ENCODE peak calls at places on chromosomes 3 and 15, in five cellular contexts. One of them, this sample, is unnamed.

GRCh38 chr3:177830411-177830849 is 633.1 kb upstream of the TBL1XR1 start:
- DNase-seq in BE2C: no peak
- DNase-seq in GM04504: peak; percentile 92
- DNase-seq in PC-3: peak; percentile 31
- DNase-seq in HTR-8/SVneo: no peak
- DNase-seq in this sample: peak; percentile 90

GRCh38 chr3:58218904-58219303 is 8.1 kb upstream of the DNASE1L3 start:
- DNase-seq in GM04504: no peak
- DNase-seq in HTR-8/SVneo: no peak
- DNase-seq in BE2C: no peak
- DNase-seq in PC-3: no peak
- DNase-seq in this sample: no peak

GRCh38 chr3:85560088-85560790 is 601.5 kb downstream of the CADM2 start:
- DNase-seq in HTR-8/SVneo: no peak
- DNase-seq in BE2C: no peak
- DNase-seq in PC-3: peak; percentile 87
- DNase-seq in GM04504: no peak
- DNase-seq in this sample: peak; percentile 34

GRCh38 chr3:12992629-12993021 is 80.6 kb downstream of the IQSEC1 start:
- DNase-seq in GM04504: no peak
- DNase-seq in HTR-8/SVneo: no peak
- DNase-seq in PC-3: no peak
- DNase-seq in BE2C: no peak
- DNase-seq in this sample: no peak

GRCh38 chr3:188979669-188980311 is 192.0 kb upstream of the TPRG1 start:
- DNase-seq in BE2C: no peak
- DNase-seq in PC-3: no peak
- DNase-seq in GM04504: no peak
- DNase-seq in HTR-8/SVneo: no peak
- DNase-seq in this sample: no peak

GRCh38 chr15:73870700-73871408 is 2.5 kb upstream of the TBC1D21 start:
- DNase-seq in BE2C: no peak
- DNase-seq in PC-3: no peak
- DNase-seq in GM04504: no peak
- DNase-seq in HTR-8/SVneo: no peak
- DNase-seq in this sample: peak; percentile 20

GRCh38 chr3:126315083-126315658 is 42.0 kb downstream of the KLF15 start:
- DNase-seq in BE2C: no peak
- DNase-seq in PC-3: no peak
- DNase-seq in GM04504: no peak
- DNase-seq in HTR-8/SVneo: no peak
- DNase-seq in this sample: no peak

GRCh38 chr15:59997070-59997701 is 6.9 kb upstream of the FOXB1 start:
- DNase-seq in HTR-8/SVneo: no peak
- DNase-seq in PC-3: peak; percentile 42
- DNase-seq in BE2C: no peak
- DNase-seq in GM04504: no peak
- DNase-seq in this sample: peak; percentile 36

GRCh38 chr3:42118762-42119361 is 27.7 kb downstream of the TRAK1 start:
- DNase-seq in HTR-8/SVneo: peak; percentile 48
- DNase-seq in BE2C: peak; percentile 40
- DNase-seq in PC-3: peak; percentile 85
- DNase-seq in GM04504: no peak
- DNase-seq in this sample: peak; percentile 65

GRCh38 chr3:131806736-131807135 is 228.1 kb downstream of the CPNE4 start:
- DNase-seq in HTR-8/SVneo: no peak
- DNase-seq in PC-3: no peak
- DNase-seq in BE2C: no peak
- DNase-seq in GM04504: no peak
- DNase-seq in this sample: no peak

GRCh38 chr15:45704329-45705249 is 69.8 kb downstream of the SQOR start:
- DNase-seq in GM04504: no peak
- DNase-seq in HTR-8/SVneo: no peak
- DNase-seq in BE2C: no peak
- DNase-seq in PC-3: no peak
- DNase-seq in this sample: peak; percentile 67

GRCh38 chr3:195767792-195768191 is 43.9 kb downstream of the MUC4 start:
- DNase-seq in BE2C: no peak
- DNase-seq in PC-3: no peak
- DNase-seq in HTR-8/SVneo: no peak
- DNase-seq in GM04504: no peak
- DNase-seq in this sample: no peak

GRCh38 chr15:89693696-89694095 is 3.1 kb downstream of the WDR93 start:
- DNase-seq in HTR-8/SVneo: no peak
- DNase-seq in PC-3: peak; percentile 23
- DNase-seq in BE2C: no peak
- DNase-seq in GM04504: no peak
- DNase-seq in this sample: peak; percentile 24

GRCh38 chr3:23762214-23763039 is 43.3 kb upstream of the UBE2E1 start:
- DNase-seq in GM04504: no peak
- DNase-seq in HTR-8/SVneo: no peak
- DNase-seq in BE2C: no peak
- DNase-seq in PC-3: no peak
- DNase-seq in this sample: no peak

GRCh38 chr3:187994221-187995085 is 159.5 kb upstream of the LPP start:
- DNase-seq in BE2C: no peak
- DNase-seq in GM04504: no peak
- DNase-seq in HTR-8/SVneo: peak; percentile 23
- DNase-seq in PC-3: peak; percentile 29
- DNase-seq in this sample: peak; percentile 22

GRCh38 chr3:37693791-37694194 is 167.9 kb upstream of the CTDSPL start:
- DNase-seq in PC-3: no peak
- DNase-seq in GM04504: no peak
- DNase-seq in HTR-8/SVneo: no peak
- DNase-seq in BE2C: no peak
- DNase-seq in this sample: no peak

GRCh38 chr15:82571722-82572222 is 31.5 kb upstream of the RPS17 start:
- DNase-seq in HTR-8/SVneo: peak; percentile 39
- DNase-seq in BE2C: peak; percentile 67
- DNase-seq in GM04504: peak; percentile 59
- DNase-seq in PC-3: peak; percentile 56
- DNase-seq in this sample: peak; percentile 22

GRCh38 chr15:62847900-62848489 is 194.6 kb upstream of the TPM1 start:
- DNase-seq in BE2C: peak; percentile 83
- DNase-seq in HTR-8/SVneo: peak; percentile 62
- DNase-seq in PC-3: peak; percentile 74
- DNase-seq in GM04504: no peak
- DNase-seq in this sample: peak; percentile 65

This sample was measured in epithelial cell of esophagus.